ENCODE peak calls at places on chromosomes 11 and 22, in nine cellular contexts. D is kidney epithelial cell, F is BE2C, J is ascending aorta, T is H7, C is foreskin fibroblast, H is psoas muscle, N is dorsolateral prefrontal cortex, Z is fibroblast of lung. L is an unnamed sample.

GRCh38 chr11:67372993-67373915 is at the start of gene CLCF1:
- DNase-seq in Z (peak), D (no peak), J (no peak), F (peak), H (peak), C (peak), N (no peak), T (peak), L (peak)

GRCh38 chr11:70727899-70728620 is 329.7 kb downstream of the CTTN start:
- DNase-seq in D (no peak), T (no peak), F (no peak), Z (no peak), C (no peak), N (no peak), J (no peak), H (peak), L (no peak)

GRCh38 chr22:36221799-36222751 is 17.3 kb downstream of the APOL2 start:
- DNase-seq in F (peak), T (peak), D (no peak), H (peak), J (no peak), N (peak), Z (peak), C (peak), L (peak)

GRCh38 chr22:42635531-42635930 is 4.9 kb downstream of the ATP5MGL start:
- DNase-seq in C (peak), N (no peak), H (peak), J (peak), Z (peak), T (no peak), F (no peak), D (peak), L (peak)

GRCh38 chr11:68043349-68044144 is 4.7 kb downstream of the TCIRG1 start:
- DNase-seq in N (no peak), C (peak), Z (peak), J (no peak), H (peak), F (peak), T (peak), D (no peak), L (peak)

GRCh38 chr11:69293819-69294505 is at the start of gene MYEOV:
- DNase-seq in F (peak), C (peak), J (no peak), H (no peak), N (no peak), Z (peak), T (peak), D (no peak), L (peak)

GRCh38 chr11:100684101-100685065 is 2.7 kb upstream of the ARHGAP42 start:
- DNase-seq in N (no peak), Z (no peak), C (no peak), H (no peak), J (no peak), T (no peak), F (no peak), D (no peak), L (peak)

GRCh38 chr22:37609240-37610152 is 862 bp downstream of the GGA1 start:
- DNase-seq in T (peak), Z (no peak), N (no peak), J (no peak), F (no peak), H (no peak), C (peak), D (no peak), L (peak)

GRCh38 chr22:23938328-23939016 is 22.5 kb downstream of the GSTT2B start:
- DNase-seq in C (no peak), J (no peak), F (no peak), H (no peak), Z (no peak), T (peak), D (no peak), N (no peak), L (no peak)

GRCh38 chr22:30823015-30823370 is 128.3 kb downstream of the OSBP2 start:
- DNase-seq in D (no peak), T (peak), N (no peak), C (peak), Z (no peak), J (no peak), F (no peak), H (no peak), L (no peak)

GRCh38 chr11:128054323-128054910 is 532.9 kb downstream of the ETS1 start:
- DNase-seq in T (no peak), N (no peak), J (no peak), C (peak), D (no peak), H (no peak), F (no peak), Z (no peak), L (peak)

GRCh38 chr11:68579455-68579854 is 104.9 kb upstream of the GAL start:
- DNase-seq in D (no peak), H (no peak), T (no peak), Z (peak), C (peak), J (no peak), N (no peak), F (no peak), L (peak)

GRCh38 chr11:65850217-65851082 is 7.5 kb downstream of the CFL1 start:
- DNase-seq in F (no peak), D (no peak), N (no peak), J (no peak), H (no peak), C (peak), T (peak), Z (no peak), L (no peak)

GRCh38 chr11:10581481-10582019 is 13.1 kb upstream of the LYVE1 start:
- DNase-seq in Z (no peak), F (no peak), N (no peak), T (no peak), C (peak), D (no peak), H (peak), J (peak), L (peak)

GRCh38 chr11:62048101-62048500 is 75.7 kb upstream of the INCENP start:
- DNase-seq in H (no peak), N (no peak), C (peak), D (no peak), Z (peak), T (no peak), J (no peak), F (no peak), L (peak)

GRCh38 chr11:119518746-119519382 is 95.9 kb upstream of the THY1 start:
- DNase-seq in Z (peak), F (no peak), D (peak), H (no peak), J (no peak), C (peak), T (peak), N (no peak), L (peak)

GRCh38 chr22:28884754-28885375 is 1.5 kb downstream of the ZNRF3 start:
- DNase-seq in H (no peak), C (peak), Z (no peak), F (no peak), J (no peak), D (no peak), N (no peak), T (no peak), L (no peak)

GRCh38 chr22:18997306-18997924 is 61.3 kb upstream of the PRODH start:
- DNase-seq in N (no peak), Z (no peak), T (no peak), H (no peak), F (no peak), D (no peak), J (no peak), C (no peak), L (no peak)

GRCh38 chr11:68071281-68072048 is 32.6 kb downstream of the TCIRG1 start:
- DNase-seq in N (no peak), D (no peak), T (no peak), Z (no peak), H (no peak), F (no peak), C (no peak), J (no peak), L (no peak)

GRCh38 chr22:36808611-36809344 is 8.1 kb downstream of the PVALB start:
- DNase-seq in Z (no peak), F (no peak), J (no peak), D (no peak), T (no peak), C (no peak), N (no peak), H (no peak), L (no peak)

GRCh38 chr11:86164106-86164505 is 80.4 kb upstream of the EED start:
- DNase-seq in T (no peak), J (no peak), H (no peak), F (no peak), Z (no peak), N (no peak), D (no peak), C (no peak), L (no peak)

GRCh38 chr11:86490582-86490981 is 115.9 kb downstream of the CCDC81 start:
- DNase-seq in H (no peak), Z (peak), T (no peak), C (no peak), F (no peak), N (no peak), J (no peak), D (no peak), L (peak)

GRCh38 chr11:77101043-77101537 is 1.6 kb upstream of the OMP start:
- DNase-seq in F (peak), Z (no peak), T (peak), N (no peak), C (peak), D (no peak), J (no peak), H (peak), L (peak)

GRCh38 chr11:61489833-61490585 is 18.5 kb upstream of the LRRC10B start:
- DNase-seq in N (no peak), C (peak), J (no peak), Z (peak), F (peak), H (no peak), T (peak), D (no peak), L (peak)

GRCh38 chr11:30245621-30246020 is 14.8 kb downstream of the FSHB start:
- DNase-seq in N (no peak), Z (no peak), C (no peak), J (no peak), F (no peak), D (no peak), T (no peak), H (no peak), L (no peak)

GRCh38 chr11:128553662-128554392 is 33.5 kb downstream of the ETS1 start:
- DNase-seq in F (no peak), H (no peak), D (no peak), T (no peak), J (no peak), N (no peak), Z (peak), C (peak), L (peak)

GRCh38 chr11:64649304-64649703 is 58.3 kb downstream of the SLC22A12 start:
- DNase-seq in J (no peak), C (peak), T (peak), H (no peak), Z (peak), N (no peak), D (no peak), F (peak), L (peak)

GRCh38 chr22:20015971-20016733 is 471 bp downstream of the ARVCF start:
- DNase-seq in F (peak), C (peak), Z (no peak), D (no peak), T (peak), J (no peak), N (no peak), H (peak), L (no peak)

GRCh38 chr11:117818036-117818858 is 6.3 kb downstream of the FXYD2 start:
- DNase-seq in C (no peak), J (no peak), Z (peak), T (no peak), N (no peak), D (peak), H (peak), F (no peak), L (no peak)

GRCh38 chr11:112477929-112478317 is 217.3 kb upstream of the PLET1 start:
- DNase-seq in J (no peak), N (no peak), F (peak), C (no peak), H (no peak), Z (no peak), T (no peak), D (no peak), L (no peak)

GRCh38 chr11:30197869-30198268 is 32.9 kb upstream of the FSHB start:
- DNase-seq in T (no peak), F (no peak), J (no peak), D (no peak), N (no peak), C (no peak), Z (no peak), H (no peak), L (no peak)

GRCh38 chr22:46737105-46737975 is 712 bp downstream of the CERK start:
- DNase-seq in Z (peak), N (no peak), T (peak), F (peak), H (peak), C (peak), D (no peak), J (no peak), L (peak)

GRCh38 chr11:8228206-8228605 is 35.5 kb downstream of the LMO1 start:
- DNase-seq in N (no peak), D (no peak), F (no peak), H (no peak), T (no peak), J (no peak), C (no peak), Z (no peak), L (no peak)

GRCh38 chr11:48066881-48067800 is 86.8 kb downstream of the PTPRJ start:
- DNase-seq in C (no peak), Z (no peak), D (no peak), T (peak), F (no peak), N (no peak), H (no peak), J (no peak), L (peak)
- H3K4me3 ChIP-seq in C (no peak), Z (no peak), D (no peak), T (no peak), F (no peak), N (peak), H (no peak), J (no peak), L (no peak)

GRCh38 chr22:45636668-45637067 is 35.0 kb upstream of the ATXN10 start:
- DNase-seq in T (no peak), J (no peak), C (no peak), D (no peak), Z (no peak), H (no peak), N (no peak), F (no peak), L (no peak)
- H3K4me3 ChIP-seq in T (no peak), J (no peak), C (no peak), D (no peak), Z (no peak), H (no peak), N (no peak), F (no peak), L (no peak)

DNA sequence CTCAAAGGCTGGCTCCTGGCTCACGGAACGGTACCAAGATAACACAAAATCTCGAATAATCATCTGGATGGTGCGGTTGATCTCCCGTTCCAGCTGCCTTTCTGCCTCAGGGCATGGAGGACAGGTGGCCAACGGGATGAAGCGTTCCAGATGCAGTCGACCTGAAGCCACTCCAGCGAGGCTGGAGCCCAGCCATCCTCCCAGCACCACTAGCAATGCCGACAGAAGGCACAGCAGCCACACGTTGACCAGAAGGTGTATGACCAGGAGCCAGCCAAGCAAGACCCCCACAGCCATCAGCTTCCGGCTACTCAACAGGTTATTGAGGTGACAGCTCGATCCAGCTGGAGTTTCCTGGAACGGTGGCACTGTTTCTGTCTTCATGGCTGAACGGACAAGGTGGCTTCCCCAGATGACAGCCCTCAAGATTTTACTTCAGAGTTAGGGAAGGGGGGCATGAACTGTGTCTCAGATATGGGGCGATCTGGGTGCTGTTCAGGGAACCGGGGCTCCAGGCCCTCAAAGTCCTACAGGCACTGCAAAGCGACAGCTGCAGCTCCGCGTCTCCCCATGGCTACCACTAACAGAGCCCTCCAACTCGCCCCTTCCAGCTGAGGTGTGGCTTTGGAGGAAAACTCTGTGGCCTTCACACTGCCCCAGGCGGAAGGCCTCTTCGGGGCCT is 582 bp downstream of the SNX19 start:
- DNase-seq in J (no peak), N (no peak), Z (no peak), F (peak), C (no peak), D (no peak), H (peak), T (no peak), L (no peak)
- H3K4me3 ChIP-seq in J (peak), N (peak), Z (peak), F (peak), C (peak), D (peak), H (peak), T (peak), L (peak)

GRCh38 chr11:130801287-130802146 is 114.8 kb downstream of the SNX19 start:
- DNase-seq in N (no peak), Z (peak), H (no peak), C (peak), D (peak), J (no peak), T (no peak), F (no peak), L (peak)

GRCh38 chr11:130806746-130807145 is 109.5 kb downstream of the SNX19 start:
- DNase-seq in H (no peak), F (no peak), C (no peak), N (no peak), T (peak), Z (no peak), D (no peak), J (no peak), L (no peak)

GRCh38 chr11:130804306-130805077 is 111.8 kb downstream of the SNX19 start:
- DNase-seq in C (no peak), F (no peak), H (no peak), D (no peak), T (no peak), Z (no peak), J (no peak), N (no peak), L (no peak)

GRCh38 chr11:130798801-130799200 is 117.5 kb downstream of the SNX19 start:
- DNase-seq in F (no peak), T (no peak), C (no peak), H (no peak), D (no peak), N (no peak), Z (no peak), J (no peak), L (peak)

DNA sequence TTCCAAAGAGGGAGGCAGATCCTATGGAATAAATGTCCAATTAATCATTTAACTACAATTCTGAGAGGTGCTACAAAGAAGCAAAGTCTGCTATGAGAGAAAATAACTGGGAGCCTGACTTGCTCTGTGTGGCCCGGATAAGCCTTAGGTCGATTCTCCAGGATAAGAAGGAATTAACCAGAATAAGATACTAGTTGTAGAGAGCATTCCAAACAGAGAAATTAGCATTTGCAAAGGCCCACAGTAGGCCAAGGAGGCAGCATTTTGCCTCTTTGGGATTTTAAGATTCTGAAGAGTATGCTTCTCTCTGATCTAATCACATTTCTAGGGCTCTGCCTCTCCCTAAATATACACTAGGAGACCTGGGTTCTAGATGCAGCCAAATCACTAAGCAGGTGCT is 113.7 kb downstream of the SNX19 start:
- DNase-seq in N (no peak), Z (no peak), T (peak), D (no peak), H (no peak), J (no peak), C (no peak), F (no peak), L (no peak)
- H3K4me3 ChIP-seq in N (no peak), Z (no peak), T (no peak), D (no peak), H (no peak), J (no peak), C (no peak), F (no peak), L (no peak)

DNA sequence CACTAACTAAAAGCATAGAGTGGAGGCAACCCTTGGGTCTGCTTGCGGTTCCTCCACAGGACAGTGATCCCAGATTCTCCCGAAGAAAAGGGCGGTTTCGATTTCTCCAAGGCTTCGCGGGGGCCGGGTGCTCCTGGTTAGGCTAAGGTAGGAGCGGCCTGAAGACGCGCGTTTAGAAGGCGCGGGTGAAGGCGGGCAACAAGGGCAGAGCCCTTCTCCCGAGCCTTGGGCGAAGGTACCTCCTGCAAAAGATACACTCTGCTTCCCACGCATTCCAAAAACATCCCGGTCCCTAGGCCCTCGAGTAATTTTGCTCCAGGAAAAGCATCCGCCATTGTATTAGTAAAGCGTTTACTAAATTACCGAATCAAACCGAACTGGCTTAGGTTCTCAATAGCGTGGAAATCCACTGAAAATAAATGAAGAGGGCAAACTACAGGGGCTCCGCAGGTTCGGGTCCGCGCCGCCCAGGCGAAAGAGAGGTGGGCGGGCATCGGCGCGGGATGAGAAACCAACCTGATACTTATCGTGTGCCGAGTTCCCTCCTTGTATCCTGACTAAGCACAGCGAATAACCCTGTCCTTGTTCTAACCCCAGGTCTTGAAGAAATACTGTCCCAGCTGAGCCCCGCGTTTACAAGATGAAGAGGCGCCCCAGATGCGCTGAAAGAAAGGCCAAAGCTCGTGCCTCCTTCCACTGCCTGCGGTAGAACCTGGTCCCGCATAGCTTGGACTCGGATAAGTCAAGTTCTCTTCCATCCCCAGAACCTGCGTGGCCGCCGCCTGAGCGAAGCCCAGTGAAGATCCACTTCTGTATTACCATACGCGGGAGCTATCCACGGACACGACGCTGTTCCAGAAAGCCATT is 1.9 kb downstream of the WT1 start:
- DNase-seq in N (no peak), Z (no peak), F (no peak), T (peak), C (no peak), D (no peak), H (no peak), J (no peak), L (no peak)
- H3K4me3 ChIP-seq in N (peak), Z (peak), F (peak), T (no peak), C (peak), D (peak), H (peak), J (peak), L (no peak)

DNA sequence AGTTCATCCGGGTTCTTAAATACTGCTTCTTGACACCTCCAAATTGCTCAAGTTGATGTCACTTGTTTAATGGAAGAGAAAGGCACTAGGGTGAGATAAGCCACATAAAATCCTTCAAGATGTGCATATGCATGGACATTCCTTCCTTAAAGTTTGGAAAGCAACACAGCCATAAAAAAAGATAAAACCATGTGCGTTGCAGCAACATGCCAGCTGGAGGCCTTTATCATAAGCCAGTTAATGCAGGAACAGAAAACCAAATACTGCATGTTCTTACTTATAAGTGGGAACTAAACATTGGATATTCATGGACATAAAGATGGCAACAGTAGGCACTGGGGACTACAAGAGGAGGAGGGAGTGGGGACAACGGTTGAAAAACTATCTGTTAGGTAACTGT is 8.0 kb upstream of the IL18BP start:
- DNase-seq in J (no peak), N (no peak), C (no peak), Z (no peak), H (no peak), D (no peak), T (no peak), F (no peak), L (no peak)
- H3K4me3 ChIP-seq in J (no peak), N (no peak), C (no peak), Z (no peak), H (no peak), D (no peak), T (no peak), F (no peak), L (no peak)

L was measured in fibroblast of mammary gland.